ENCODE peak calls at places on chromosomes 7 and 10, in nine cellular contexts. O is PC-3, V is HCT116, J is OCI-LY7, Z is neural progenitor cell, K is hepatocyte, R is GM23248, F is SK-N-SH, W is GM23338. Y is an unnamed sample.

GRCh38 chr10:25497281-25497680 is 322.5 kb downstream of the GPR158 start:
- DNase-seq in K (no peak), F (no peak), V (no peak), J (no peak), Z (no peak), R (no peak), O (no peak), W (no peak), Y (no peak)

GRCh38 chr10:78459639-78460037 is 426.0 kb downstream of the RPS24 start:
- DNase-seq in F (no peak), Z (no peak), K (no peak), W (no peak), O (no peak), J (no peak), V (no peak), R (no peak), Y (no peak)

GRCh38 chr7:105643384-105643783 is 62.1 kb upstream of the EFCAB10 start:
- DNase-seq in R (no peak), K (no peak), J (no peak), Z (peak), V (no peak), O (no peak), W (peak), F (peak), Y (no peak)

GRCh38 chr10:88008866-88009470 is 145.5 kb downstream of the PTEN start:
- DNase-seq in V (no peak), W (no peak), J (no peak), F (no peak), K (no peak), R (peak), Z (no peak), O (no peak), Y (no peak)

GRCh38 chr10:48456808-48457761 is 147.8 kb downstream of the ARHGAP22 start:
- DNase-seq in F (peak), O (no peak), V (no peak), R (no peak), K (no peak), Z (no peak), W (no peak), J (no peak), Y (no peak)

GRCh38 chr7:43248961-43249807 is 136.7 kb downstream of the HECW1 start:
- DNase-seq in Z (no peak), V (peak), R (peak), F (no peak), J (no peak), O (peak), K (no peak), W (no peak), Y (no peak)

GRCh38 chr10:43160067-43160918 is 22.0 kb downstream of the CSGALNACT2 start:
- DNase-seq in K (no peak), W (no peak), V (no peak), R (peak), O (peak), J (no peak), Z (no peak), F (no peak), Y (no peak)

GRCh38 chr7:98518159-98518947 is 98.7 kb upstream of the NPTX2 start:
- DNase-seq in K (no peak), R (no peak), O (no peak), F (no peak), Z (no peak), V (no peak), W (no peak), J (no peak), Y (no peak)

GRCh38 chr10:26556756-26557640 is 118.9 kb downstream of the APBB1IP start:
- DNase-seq in V (peak), O (peak), K (peak), R (peak), Z (peak), W (peak), F (peak), J (peak), Y (peak)

GRCh38 chr10:30529373-30529998 is 95.5 kb downstream of the MAP3K8 start:
- DNase-seq in F (no peak), Z (no peak), R (no peak), W (peak), J (peak), K (no peak), O (no peak), V (no peak), Y (peak)
- H2AFZ ChIP-seq in F (no peak), Z (no peak), R (no peak), W (no peak), J (peak), K (no peak), O (no peak), V (no peak), Y (peak)

GRCh38 chr10:7984325-7984724 is 70.2 kb upstream of the GATA3 start:
- DNase-seq in K (no peak), W (no peak), Z (no peak), V (no peak), O (no peak), J (no peak), R (no peak), F (no peak), Y (no peak)
- TF ChIP-seq EZH2phosphoT487 in K (no peak), W (no peak), Z (no peak), V (no peak), O (no peak), J (no peak), R (no peak), F (no peak), Y (no peak)

GRCh38 chr10:119302172-119302571 is 94.8 kb downstream of the GRK5 start:
- DNase-seq in R (no peak), V (no peak), Z (no peak), F (no peak), O (no peak), K (no peak), W (no peak), J (no peak), Y (no peak)
- H3K27ac ChIP-seq in R (no peak), V (no peak), Z (no peak), F (no peak), O (no peak), K (peak), W (no peak), J (no peak), Y (no peak)

GRCh38 chr7:4862156-4862555 is 326 bp upstream of the PAPOLB start:
- DNase-seq in W (no peak), J (no peak), O (no peak), Z (no peak), V (no peak), K (no peak), R (no peak), F (no peak), Y (no peak)
- H2AFZ ChIP-seq in W (peak), J (no peak), O (no peak), Z (no peak), V (no peak), K (no peak), R (peak), F (no peak), Y (no peak)

GRCh38 chr7:88629559-88629958 is 129.9 kb upstream of the ZNF804B start:
- DNase-seq in O (no peak), R (no peak), F (no peak), K (no peak), V (no peak), Z (no peak), J (no peak), W (no peak), Y (no peak)
- TF ChIP-seq EZH2phosphoT487 in O (no peak), R (no peak), F (no peak), K (no peak), V (no peak), Z (no peak), J (no peak), W (no peak), Y (no peak)

Y was measured in MM.1S.